ENCODE peak calls at places on chromosome 15, in seven cellular contexts. I is choroid plexus epithelial cell; E is GM13976; X is progenitor cell of endocrine pancreas; V is brain microvascular endothelial cell; C is lower lobe of right lung; Z is CD4-positive, alpha-beta T cell. A is an unnamed sample.
A peak's percentile ranks its signal among the peaks of the same experiment; 100 is the strongest.

GRCh38 chr15:100264994-100265640 is 76.7 kb downstream of the ADAMTS17 start:
- DNase-seq in I (no peak), E (no peak), X (peak; percentile 4), V (no peak), C (no peak), Z (no peak), A (no peak)

GRCh38 chr15:62625421-62626033 is 417.0 kb upstream of the TPM1 start:
- DNase-seq in I (no peak), E (no peak), X (no peak), V (no peak), C (no peak), Z (no peak), A (no peak)

GRCh38 chr15:31360843-31361763 is 34.5 kb downstream of the KLF13 start:
- DNase-seq in I (no peak), E (peak; percentile 80), X (no peak), V (no peak), C (peak; percentile 79), Z (peak; percentile 94), A (peak; percentile 79)

GRCh38 chr15:96849501-96849900 is 519.0 kb downstream of the NR2F2 start:
- DNase-seq in I (peak; percentile 52), E (no peak), X (no peak), V (peak; percentile 92), C (no peak), Z (no peak), A (no peak)

GRCh38 chr15:99704444-99704838 is 28.8 kb downstream of the LYSMD4 start:
- DNase-seq in I (peak; percentile 97), E (peak; percentile 61), X (peak; percentile 21), V (peak; percentile 87), C (no peak), Z (no peak), A (peak; percentile 56)

GRCh38 chr15:101550124-101550523 is 60.6 kb upstream of the PCSK6 start:
- DNase-seq in I (no peak), E (no peak), X (no peak), V (no peak), C (no peak), Z (no peak), A (no peak)

GRCh38 chr15:29090617-29091466 is 178.8 kb downstream of the NSMCE3 start:
- DNase-seq in I (peak; percentile 50), E (peak; percentile 70), X (peak; percentile 38), V (no peak), C (no peak), Z (peak; percentile 39), A (no peak)

GRCh38 chr15:75677601-75678323 is 30.1 kb downstream of the SNX33 start:
- DNase-seq in I (no peak), E (no peak), X (no peak), V (no peak), C (no peak), Z (no peak), A (no peak)

GRCh38 chr15:81504170-81504905 is 130.3 kb upstream of the TMC3 start:
- DNase-seq in I (peak; percentile 47), E (no peak), X (no peak), V (peak; percentile 59), C (no peak), Z (no peak), A (no peak)

GRCh38 chr15:64443747-64444621 is 16.4 kb upstream of the ZNF609 start:
- DNase-seq in I (peak; percentile 96), E (peak; percentile 70), X (no peak), V (peak; percentile 69), C (no peak), Z (no peak), A (peak; percentile 63)

GRCh38 chr15:66741646-66742045 is 39.6 kb downstream of the SMAD6 start:
- DNase-seq in I (no peak), E (no peak), X (no peak), V (no peak), C (no peak), Z (no peak), A (no peak)

GRCh38 chr15:31271224-31271635 is 55.4 kb upstream of the KLF13 start:
- DNase-seq in I (no peak), E (no peak), X (no peak), V (no peak), C (no peak), Z (no peak), A (no peak)

GRCh38 chr15:85041230-85041629 is 59.6 kb downstream of the PDE8A start:
- DNase-seq in I (no peak), E (no peak), X (no peak), V (no peak), C (no peak), Z (no peak), A (no peak)

GRCh38 chr15:29106551-29107290 is 162.9 kb downstream of the NSMCE3 start:
- DNase-seq in I (peak; percentile 7), E (no peak), X (no peak), V (no peak), C (peak; percentile 32), Z (no peak), A (no peak)

GRCh38 chr15:47988564-47988963 is 132.2 kb upstream of the SLC24A5 start:
- DNase-seq in I (no peak), E (no peak), X (no peak), V (no peak), C (no peak), Z (no peak), A (no peak)
- TF ChIP-seq CTCF in I (no peak), E (no peak), X (no peak), V (no peak), C (no peak), Z (no peak), A (peak; percentile 14)

DNA sequence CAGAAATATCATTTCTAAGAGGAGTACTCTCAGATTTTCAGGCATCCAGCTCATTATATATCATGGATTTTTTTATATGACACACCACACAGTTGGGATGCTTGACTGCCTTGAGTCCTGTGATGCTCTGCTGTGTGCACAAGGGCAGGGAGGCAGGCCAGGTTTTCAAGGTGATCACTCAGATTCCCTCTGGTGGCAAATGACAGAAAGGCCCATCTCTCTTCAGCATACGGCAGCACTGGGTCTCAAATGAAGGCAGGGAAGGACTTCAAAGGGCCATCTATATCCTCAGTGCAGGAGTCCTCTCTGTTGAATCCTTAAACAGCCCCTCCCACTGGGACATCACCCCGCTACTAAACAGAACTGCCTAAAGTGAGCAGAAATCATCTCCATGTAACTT is 54.8 kb upstream of the MYO5C start:
- DNase-seq in I (no peak), E (no peak), X (no peak), V (no peak), C (no peak), Z (no peak), A (no peak)
- TF ChIP-seq CTCF in I (no peak), E (no peak), X (no peak), V (no peak), C (no peak), Z (no peak), A (no peak)

GRCh38 chr15:41894791-41895463 is 1.1 kb upstream of the SPTBN5 start:
- DNase-seq in I (peak; percentile 81), E (peak; percentile 92), X (no peak), V (peak; percentile 72), C (peak; percentile 87), Z (peak; percentile 93), A (peak; percentile 91)
- TF ChIP-seq CTCF in I (peak; percentile 32), E (no peak), X (no peak), V (peak; percentile 47), C (no peak), Z (no peak), A (peak; percentile 30)

DNA sequence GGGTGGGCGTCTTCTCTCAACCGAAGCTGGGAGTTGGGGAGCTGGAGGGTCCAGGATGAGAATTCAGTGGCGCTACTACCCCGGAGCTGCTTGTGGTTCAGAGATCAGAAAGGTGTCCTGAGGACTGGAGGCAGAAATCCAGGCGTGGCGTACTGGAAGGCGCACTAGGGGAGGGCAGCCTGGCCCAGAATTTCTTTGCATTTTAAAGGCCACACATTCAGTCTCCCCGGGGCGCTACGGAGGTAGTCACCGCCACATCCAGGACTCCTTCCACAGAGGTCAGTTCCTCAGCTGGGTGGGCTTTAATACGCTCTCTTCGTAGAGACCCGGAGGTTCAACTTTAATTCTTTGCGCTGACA is 346 bp downstream of the MCTP2 start:
- DNase-seq in I (no peak), E (peak; percentile 33), X (no peak), V (no peak), C (no peak), Z (no peak), A (peak; percentile 24)
- TF ChIP-seq CTCF in I (no peak), E (no peak), X (no peak), V (no peak), C (no peak), Z (no peak), A (no peak)

GRCh38 chr15:73555080-73555479 is 78.1 kb downstream of the NPTN start:
- DNase-seq in I (no peak), E (no peak), X (no peak), V (no peak), C (no peak), Z (no peak), A (no peak)

GRCh38 chr15:73564255-73564654 is 68.9 kb downstream of the NPTN start:
- DNase-seq in I (peak; percentile 61), E (no peak), X (no peak), V (peak; percentile 66), C (no peak), Z (no peak), A (no peak)

GRCh38 chr15:73558529-73558928 is 74.7 kb downstream of the NPTN start:
- DNase-seq in I (no peak), E (no peak), X (no peak), V (no peak), C (no peak), Z (no peak), A (no peak)

GRCh38 chr15:73560501-73561117 is 72.6 kb downstream of the NPTN start:
- DNase-seq in I (peak; percentile 89), E (peak; percentile 32), X (no peak), V (peak; percentile 70), C (no peak), Z (no peak), A (no peak)
- TF ChIP-seq CTCF in I (peak; percentile 58), E (no peak), X (peak; percentile 65), V (peak; percentile 46), C (peak; percentile 42), Z (peak; percentile 73), A (peak; percentile 29)

GRCh38 chr15:70974004-70974832 is 81.6 kb downstream of the LRRC49 start:
- DNase-seq in I (peak; percentile 84), E (no peak), X (no peak), V (peak; percentile 16), C (no peak), Z (no peak), A (no peak)
- TF ChIP-seq CTCF in I (peak; percentile 53), E (no peak), X (peak; percentile 54), V (peak; percentile 37), C (peak; percentile 28), Z (no peak), A (peak; percentile 5)

GRCh38 chr15:92226020-92226612 is 167.6 kb upstream of the ST8SIA2 start:
- DNase-seq in I (no peak), E (no peak), X (no peak), V (no peak), C (no peak), Z (no peak), A (peak; percentile 21)
- TF ChIP-seq CTCF in I (no peak), E (peak; percentile 5), X (peak; percentile 66), V (peak; percentile 25), C (peak; percentile 48), Z (no peak), A (peak; percentile 32)